ENCODE peak calls at places on chromosome 6, in eight cellular contexts. Y, Z, X, U, S, G, W and B are unnamed samples.

GRCh38 chr6:108544586-108544985 is 16.1 kb upstream of the FOXO3 start:
- DNase-seq in U (no peak), Z (no peak), S (no peak), W (peak; percentile 90), X (peak; percentile 63), G (no peak), Y (no peak), B (no peak)

GRCh38 chr6:165913676-165914570 is 250.9 kb upstream of the PDE10A start:
- DNase-seq in X (no peak), G (no peak), S (no peak), U (no peak), W (no peak), Y (no peak), Z (no peak), B (no peak)

GRCh38 chr6:38509713-38510112 is 130.0 kb downstream of the BTBD9 start:
- DNase-seq in G (peak; percentile 67), Y (no peak), U (no peak), Z (no peak), X (peak; percentile 57), S (no peak), W (peak; percentile 72), B (no peak)

GRCh38 chr6:150723857-150724256 is 124.2 kb downstream of the PLEKHG1 start:
- DNase-seq in S (no peak), W (peak; percentile 44), Y (no peak), Z (no peak), G (no peak), U (no peak), X (no peak), B (no peak)

GRCh38 chr6:140343128-140343527 is 968.7 kb upstream of the CITED2 start:
- DNase-seq in S (no peak), U (no peak), Y (no peak), Z (no peak), W (no peak), G (no peak), X (no peak), B (no peak)

GRCh38 chr6:52417675-52418111 is 2.4 kb upstream of the EFHC1 start:
- DNase-seq in S (no peak), X (peak; percentile 94), W (peak; percentile 85), U (no peak), Z (no peak), Y (no peak), G (peak; percentile 92), B (no peak)

GRCh38 chr6:44559486-44560270 is 172.2 kb downstream of the CDC5L start:
- DNase-seq in Z (no peak), W (no peak), G (no peak), X (no peak), U (no peak), S (no peak), Y (no peak), B (no peak)

GRCh38 chr6:153038378-153038777 is 35.9 kb upstream of the MTRF1L start:
- DNase-seq in G (peak; percentile 90), Y (no peak), W (peak; percentile 25), S (no peak), X (peak; percentile 74), U (no peak), Z (no peak), B (no peak)

GRCh38 chr6:135300576-135300975 is 119.5 kb downstream of the MYB start:
- DNase-seq in W (no peak), X (peak; percentile 14), Y (no peak), G (peak; percentile 21), Z (no peak), S (no peak), U (no peak), B (no peak)

GRCh38 chr6:35242906-35243305 is 16.6 kb upstream of the ZNF76 start:
- DNase-seq in G (no peak), S (no peak), U (no peak), Y (no peak), Z (no peak), W (no peak), X (no peak), B (no peak)

GRCh38 chr6:52725530-52726192 is 37.6 kb downstream of the GSTA2 start:
- DNase-seq in G (peak; percentile 43), S (no peak), Z (no peak), X (peak; percentile 37), Y (no peak), W (peak; percentile 25), U (no peak), B (no peak)

GRCh38 chr6:40962241-40962640 is 76.8 kb downstream of the UNC5CL start:
- DNase-seq in S (peak; percentile 12), Y (no peak), W (peak; percentile 94), X (peak; percentile 48), U (no peak), Z (no peak), G (peak; percentile 95), B (peak; percentile 41)

GRCh38 chr6:114096553-114097172 is 125.7 kb upstream of the HDAC2 start:
- DNase-seq in U (no peak), X (peak; percentile 47), Y (peak; percentile 49), Z (no peak), W (peak; percentile 34), S (no peak), G (peak; percentile 19), B (no peak)

GRCh38 chr6:162165479-162165878 is 562.1 kb downstream of the PRKN start:
- DNase-seq in X (no peak), G (no peak), Z (no peak), U (no peak), W (no peak), S (no peak), Y (no peak), B (no peak)

GRCh38 chr6:137724018-137724403 is 143.0 kb upstream of the TNFAIP3 start:
- DNase-seq in U (no peak), W (no peak), Z (no peak), G (peak; percentile 23), S (no peak), X (no peak), Y (no peak), B (no peak)

GRCh38 chr6:113428702-113429101 is 428.4 kb upstream of the MARCKS start:
- DNase-seq in G (no peak), S (no peak), Z (no peak), Y (no peak), W (no peak), X (no peak), U (no peak), B (no peak)

GRCh38 chr6:25628471-25629201 is 23.4 kb upstream of the SCGN start:
- DNase-seq in W (no peak), G (peak; percentile 13), S (no peak), X (no peak), U (no peak), Y (no peak), Z (no peak), B (no peak)

GRCh38 chr6:36392621-36393020 is 5.2 kb upstream of the ETV7 start:
- DNase-seq in X (no peak), W (no peak), U (peak; percentile 35), S (no peak), G (no peak), Z (no peak), Y (no peak), B (no peak)
- TF ChIP-seq CTCF in X (no peak), W (no peak), U (no peak), S (no peak), G (no peak), Z (no peak), Y (peak; percentile 31), B (no peak)

DNA sequence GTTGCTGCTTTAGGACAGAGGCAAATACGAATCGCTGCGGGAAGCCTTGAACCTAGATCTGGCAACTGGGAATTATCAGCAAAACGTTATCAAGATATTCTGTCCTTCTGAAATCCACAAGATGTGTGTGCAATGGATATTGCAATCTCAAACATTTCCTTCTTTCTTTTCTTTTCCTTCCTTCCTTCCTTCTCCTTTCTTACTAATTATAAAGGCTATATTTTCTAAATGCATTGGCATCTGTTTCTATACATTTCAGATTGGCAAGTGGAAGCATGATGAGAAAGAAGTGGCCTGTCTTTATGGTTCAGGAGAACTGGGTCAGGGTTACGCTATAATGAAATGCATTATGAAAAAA is 2.0 kb downstream of the TAGAP start:
- DNase-seq in Z (no peak), Y (no peak), X (no peak), W (no peak), G (no peak), S (no peak), U (no peak), B (no peak)
- TF ChIP-seq CTCF in Z (no peak), Y (peak; percentile 63), X (no peak), W (no peak), G (no peak), S (no peak), U (no peak), B (peak; percentile 72)

GRCh38 chr6:158324136-158324535 is 11.9 kb downstream of the TULP4 start:
- DNase-seq in U (no peak), W (peak; percentile 56), Z (no peak), S (no peak), Y (no peak), X (peak; percentile 22), G (peak; percentile 62), B (no peak)

GRCh38 chr6:158322400-158322723 is 10.1 kb downstream of the TULP4 start:
- DNase-seq in G (no peak), X (no peak), Z (no peak), Y (no peak), U (no peak), W (no peak), S (no peak), B (no peak)

GRCh38 chr6:158321960-158322359 is 9.7 kb downstream of the TULP4 start:
- DNase-seq in W (peak; percentile 44), X (peak; percentile 89), S (no peak), G (peak; percentile 74), Z (no peak), Y (no peak), U (no peak), B (no peak)

GRCh38 chr6:158323561-158323958 is 11.3 kb downstream of the TULP4 start:
- DNase-seq in X (no peak), W (no peak), S (no peak), Y (no peak), U (no peak), G (no peak), Z (no peak), B (no peak)

GRCh38 chr6:158322724-158323560 is 10.7 kb downstream of the TULP4 start:
- DNase-seq in Z (no peak), S (peak; percentile 72), U (no peak), W (peak; percentile 67), G (peak; percentile 84), Y (no peak), X (peak; percentile 75), B (no peak)
- TF ChIP-seq CTCF in Z (no peak), S (no peak), U (no peak), W (no peak), G (no peak), Y (no peak), X (no peak), B (no peak)

GRCh38 chr6:161152527-161152862 is 121.4 kb downstream of the AGPAT4 start:
- DNase-seq in U (no peak), S (no peak), Y (no peak), X (no peak), Z (no peak), W (no peak), G (no peak), B (no peak)

GRCh38 chr6:161151660-161152526 is 122.0 kb downstream of the AGPAT4 start:
- DNase-seq in G (no peak), U (no peak), Y (no peak), S (no peak), X (no peak), Z (no peak), W (no peak), B (no peak)

GRCh38 chr6:161153725-161154124 is 120.1 kb downstream of the AGPAT4 start:
- DNase-seq in S (no peak), W (no peak), U (no peak), G (no peak), Z (no peak), X (no peak), Y (no peak), B (no peak)

GRCh38 chr6:161154796-161155335 is 119.0 kb downstream of the AGPAT4 start:
- DNase-seq in Z (no peak), S (no peak), U (no peak), G (no peak), W (no peak), Y (no peak), X (no peak), B (no peak)

GRCh38 chr6:161152904-161153662 is 120.8 kb downstream of the AGPAT4 start:
- DNase-seq in U (no peak), S (no peak), W (no peak), X (no peak), Y (peak; percentile 7), Z (no peak), G (peak; percentile 26), B (peak; percentile 23)
- TF ChIP-seq CTCF in U (no peak), S (no peak), W (peak; percentile 60), X (peak; percentile 63), Y (peak; percentile 56), Z (peak; percentile 19), G (peak; percentile 53), B (peak; percentile 24)